ENCODE peak calls at places on chromosomes 13 and 19, in nine cellular contexts. T is left cardiac atrium; B is OCI-LY7; G is NCI-H460; J is GM03348; I is GM12864; N is stimulated activated CD4-positive, alpha-beta T cell treated with anti-CD3 and anti-CD28 coated beads, Interleukin-15, amount 100 ng/mL, for 1 hour; M is T-helper 17 cell; X is mesenchymal stem cell. V is an unnamed sample.

GRCh38 chr19:54952591-54953344 is 5.4 kb upstream of the NLRP7 start:
- DNase-seq in T (peak; percentile 26), B (no peak), G (no peak), J (no peak), I (no peak), N (no peak), M (no peak), X (no peak), V (no peak)

GRCh38 chr13:29402168-29402621 is 193.3 kb downstream of the SLC7A1 start:
- DNase-seq in T (no peak), B (no peak), G (no peak), J (no peak), I (no peak), N (no peak), M (no peak), X (peak; percentile 47), V (no peak)

GRCh38 chr19:33407140-33407551 is 33.6 kb downstream of the CEBPG start:
- DNase-seq in T (no peak), B (no peak), G (no peak), J (no peak), I (no peak), N (no peak), M (no peak), X (no peak), V (no peak)

GRCh38 chr19:10454267-10454666 is 33.9 kb downstream of the PDE4A start:
- DNase-seq in T (no peak), B (no peak), G (no peak), J (no peak), I (no peak), N (no peak), M (no peak), X (peak; percentile 40), V (no peak)

GRCh38 chr19:3443840-3444694 is 36.3 kb downstream of the SMIM24 start:
- DNase-seq in T (peak; percentile 83), B (no peak), G (no peak), J (no peak), I (no peak), N (no peak), M (no peak), X (peak; percentile 75), V (no peak)

GRCh38 chr13:43133792-43134191 is 110.4 kb downstream of the DNAJC15 start:
- DNase-seq in T (no peak), B (no peak), G (no peak), J (no peak), I (no peak), N (no peak), M (no peak), X (no peak), V (no peak)

GRCh38 chr13:99827011-99827410 is 144.6 kb downstream of the ZIC5 start:
- DNase-seq in T (no peak), B (no peak), G (no peak), J (no peak), I (no peak), N (no peak), M (no peak), X (no peak), V (no peak)

GRCh38 chr19:58279042-58279924 is 528 bp downstream of the ZNF8 start:
- DNase-seq in T (peak; percentile 92), B (peak; percentile 35), G (peak; percentile 14), J (peak; percentile 93), I (no peak), N (peak; percentile 15), M (peak; percentile 22), X (peak; percentile 78), V (peak; percentile 77)

V was measured in hepatic stellate cell.